ENCODE peak calls at places on chromosome X, in five cellular contexts. N is stimulated activated CD4-positive, alpha-beta T cell treated with anti-CD3 and anti-CD28 coated beads, Interleukin-1b, Interleukin-23, amount 100 ng/mL, for 24 hours; B is body of pancreas; Q is psoas muscle; J is iris pigment epithelial cell. E is an unnamed sample.

GRCh38 chrX:72142094-72142843 is 10.6 kb upstream of the RTL5 start:
- DNase-seq in N (no peak), B (peak; percentile 21), Q (no peak), J (no peak), E (no peak)

GRCh38 chrX:71514367-71515038 is 18.4 kb upstream of the OGT start:
- DNase-seq in N (no peak), B (no peak), Q (no peak), J (no peak), E (no peak)

GRCh38 chrX:101395789-101396188 is 5.0 kb downstream of the RPL36A start:
- DNase-seq in N (no peak), B (no peak), Q (no peak), J (peak; percentile 44), E (no peak)

GRCh38 chrX:125744914-125745313 is 421.2 kb downstream of the DCAF12L2 start:
- DNase-seq in N (no peak), B (no peak), Q (no peak), J (no peak), E (no peak)

GRCh38 chrX:112356031-112356430 is 273.5 kb upstream of the TRPC5 start:
- DNase-seq in N (no peak), B (no peak), Q (no peak), J (no peak), E (no peak)

GRCh38 chrX:2699959-2700358 is 8.9 kb downstream of the CD99 start:
- DNase-seq in N (no peak), B (no peak), Q (no peak), J (no peak), E (no peak)

GRCh38 chrX:150594584-150594983 is 26.2 kb downstream of the MTM1 start:
- DNase-seq in N (no peak), B (no peak), Q (no peak), J (no peak), E (no peak)

GRCh38 chrX:102934624-102935023 is 2.4 kb upstream of the RAB40AL start:
- DNase-seq in N (no peak), B (peak; percentile 58), Q (no peak), J (peak; percentile 22), E (no peak)

GRCh38 chrX:6041630-6042029 is 187.0 kb downstream of the NLGN4X start:
- DNase-seq in N (no peak), B (no peak), Q (no peak), J (peak; percentile 16), E (no peak)

GRCh38 chrX:39212456-39212855 is 411.2 kb downstream of the MID1IP1 start:
- DNase-seq in N (peak; percentile 16), B (no peak), Q (no peak), J (no peak), E (no peak)

GRCh38 chrX:38458071-38458470 is 103.3 kb upstream of the TSPAN7 start:
- DNase-seq in N (no peak), B (no peak), Q (no peak), J (no peak), E (no peak)

GRCh38 chrX:155966876-155967275 is 30.6 kb upstream of the IL9R start:
- DNase-seq in N (no peak), B (no peak), Q (no peak), J (peak; percentile 2), E (peak; percentile 3)

GRCh38 chrX:28058906-28059305 is 77.7 kb upstream of the DCAF8L1 start:
- DNase-seq in N (no peak), B (peak; percentile 16), Q (no peak), J (peak; percentile 22), E (no peak)

GRCh38 chrX:50853399-50853798 is 39.4 kb upstream of the SHROOM4 start:
- DNase-seq in N (no peak), B (peak; percentile 14), Q (no peak), J (no peak), E (no peak)

GRCh38 chrX:101450052-101450451 is 35.2 kb upstream of the ARMCX4 start:
- DNase-seq in N (no peak), B (peak; percentile 65), Q (no peak), J (no peak), E (no peak)

GRCh38 chrX:47239898-47240545 is 7.2 kb downstream of the USP11 start:
- DNase-seq in N (no peak), B (no peak), Q (no peak), J (no peak), E (no peak)

GRCh38 chrX:110338850-110339373 is 19.7 kb upstream of the RTL9 start:
- DNase-seq in N (no peak), B (no peak), Q (no peak), J (no peak), E (no peak)

GRCh38 chrX:124215786-124216185 is 116.7 kb upstream of the TEX13D start:
- DNase-seq in N (no peak), B (no peak), Q (no peak), J (no peak), E (no peak)

GRCh38 chrX:111465664-111466063 is 45.8 kb upstream of the SERTM2 start:
- DNase-seq in N (no peak), B (no peak), Q (no peak), J (no peak), E (no peak)